ENCODE peak calls at places on chromosomes 7 and 10, in eight cellular contexts. A is stimulated activated naive CD4-positive, alpha-beta T cell; I is chondrocyte; M is GM13976; B is CD4-positive, alpha-beta T cell; L is tibial artery; S is NCI-H1417; T is GM04503. W is an unnamed sample.

GRCh38 chr7:50658696-50659095 is 93.5 kb upstream of the DDC start:
- DNase-seq in L (no peak), S (no peak), T (no peak), I (no peak), A (no peak), B (no peak), M (no peak), W (no peak)

GRCh38 chr7:104552102-104552501 is 223.7 kb downstream of the LHFPL3 start:
- DNase-seq in M (peak; percentile 23), L (no peak), I (no peak), S (no peak), A (no peak), T (no peak), B (no peak), W (peak; percentile 81)

GRCh38 chr10:22103701-22104100 is 100.2 kb upstream of the DNAJC1 start:
- DNase-seq in B (no peak), A (no peak), M (peak; percentile 27), T (no peak), S (peak; percentile 1), I (no peak), L (no peak), W (peak; percentile 43)

GRCh38 chr7:55497521-55497920 is 74.8 kb downstream of the VOPP1 start:
- DNase-seq in M (no peak), L (peak; percentile 33), B (no peak), S (no peak), T (no peak), A (no peak), I (no peak), W (no peak)

GRCh38 chr7:21028186-21028989 is 241.7 kb upstream of the SP8 start:
- DNase-seq in T (no peak), S (peak; percentile 98), I (no peak), L (peak; percentile 59), M (no peak), B (no peak), A (no peak), W (no peak)

GRCh38 chr10:120494313-120494710 is 37.3 kb downstream of the PLPP4 start:
- DNase-seq in B (no peak), I (no peak), T (no peak), S (no peak), L (no peak), M (no peak), A (no peak), W (no peak)

GRCh38 chr7:131444683-131445082 is 111.7 kb downstream of the PODXL start:
- DNase-seq in A (no peak), L (no peak), I (no peak), S (no peak), B (no peak), T (no peak), M (no peak), W (no peak)

GRCh38 chr10:125049216-125049903 is 107.4 kb downstream of the ZRANB1 start:
- DNase-seq in S (no peak), T (no peak), I (no peak), A (no peak), B (no peak), L (no peak), M (no peak), W (no peak)

GRCh38 chr10:86775859-86776180 is 19.4 kb downstream of the BMPR1A start:
- DNase-seq in M (no peak), I (no peak), T (no peak), A (no peak), B (no peak), L (no peak), S (no peak), W (no peak)